ENCODE peak calls at places on chromosomes 1 and 21, in six cellular contexts. X is GM23338, F is endothelial cell, U is B cell, V is spleen, T is RWPE2. E is an unnamed sample.

GRCh38 chr1:16146888-16147614 is 8.8 kb downstream of the EPHA2 start:
- DNase-seq in U (no peak), X (no peak), F (no peak), V (no peak), T (no peak), E (peak)

GRCh38 chr21:26813426-26813998 is 31.7 kb downstream of the ADAMTS1 start:
- DNase-seq in T (no peak), X (no peak), U (no peak), F (no peak), V (no peak), E (no peak)

GRCh38 chr1:84763912-84764675 is 73.8 kb upstream of the SSX2IP start:
- DNase-seq in X (peak), F (no peak), T (no peak), U (no peak), V (no peak), E (no peak)

GRCh38 chr1:237098517-237098916 is 56.5 kb downstream of the RYR2 start:
- DNase-seq in V (no peak), F (no peak), X (no peak), T (no peak), U (no peak), E (no peak)

GRCh38 chr1:182622795-182623528 is 18.8 kb upstream of the RGS16 start:
- DNase-seq in U (no peak), V (no peak), F (no peak), T (no peak), X (no peak), E (no peak)

GRCh38 chr1:30085814-30086770 is 637.3 kb downstream of the MATN1 start:
- DNase-seq in T (no peak), X (peak), U (peak), F (peak), V (no peak), E (peak)

GRCh38 chr1:225451340-225451739 is 23.5 kb upstream of the LBR start:
- DNase-seq in U (no peak), X (no peak), T (no peak), V (no peak), F (no peak), E (no peak)

GRCh38 chr1:165815725-165816124 is 11.7 kb upstream of the UCK2 start:
- DNase-seq in U (no peak), T (no peak), X (peak), F (no peak), V (no peak), E (peak)

GRCh38 chr21:26925636-26926035 is 41.3 kb downstream of the ADAMTS5 start:
- DNase-seq in T (no peak), U (no peak), F (no peak), V (no peak), X (peak), E (no peak)

GRCh38 chr1:65279092-65279448 is 30.3 kb upstream of the DNAJC6 start:
- DNase-seq in T (no peak), U (no peak), X (peak), F (peak), V (no peak), E (no peak)

GRCh38 chr1:53328009-53328489 is at the start of gene LRP8:
- DNase-seq in V (peak), U (peak), T (peak), X (peak), F (peak), E (peak)

GRCh38 chr1:232367293-232367692 is 262.6 kb downstream of the SIPA1L2 start:
- DNase-seq in U (no peak), F (no peak), T (no peak), X (peak), V (no peak), E (peak)

GRCh38 chr1:203033287-203033686 is 7.0 kb downstream of the PPFIA4 start:
- DNase-seq in T (no peak), F (no peak), X (no peak), U (no peak), V (no peak), E (no peak)

GRCh38 chr1:8281843-8282509 is 35.9 kb upstream of the SLC45A1 start:
- DNase-seq in T (no peak), F (no peak), X (no peak), V (no peak), U (no peak), E (no peak)

GRCh38 chr1:180571832-180572636 is 13.3 kb downstream of the OVAAL start:
- DNase-seq in T (no peak), V (no peak), U (no peak), F (no peak), X (no peak), E (no peak)

GRCh38 chr21:38377165-38378093 is 120.6 kb downstream of the KCNJ15 start:
- DNase-seq in T (no peak), X (no peak), F (no peak), V (no peak), U (no peak), E (no peak)

GRCh38 chr1:41892211-41892840 is 26.4 kb downstream of the HIVEP3 start:
- DNase-seq in V (no peak), X (no peak), F (no peak), U (no peak), T (no peak), E (no peak)

GRCh38 chr1:23718482-23718881 is 24.8 kb upstream of the ELOA start:
- DNase-seq in T (no peak), V (peak), U (no peak), F (peak), X (peak), E (peak)
- TF ChIP-seq CTCF in T (peak), V (no peak), U (peak), F (peak), X (peak), E (peak)

GRCh38 chr1:219413523-219413922 is 199.4 kb downstream of the ZC3H11B start:
- DNase-seq in V (no peak), U (no peak), F (no peak), X (no peak), T (no peak), E (no peak)

GRCh38 chr1:219415915-219416314 is 197.0 kb downstream of the ZC3H11B start:
- DNase-seq in U (no peak), F (no peak), V (no peak), X (no peak), T (no peak), E (no peak)

GRCh38 chr1:219416598-219417238 is 196.2 kb downstream of the ZC3H11B start:
- DNase-seq in U (peak), F (peak), T (no peak), V (no peak), X (peak), E (peak)

GRCh38 chr1:219414250-219414649 is 198.7 kb downstream of the ZC3H11B start:
- DNase-seq in V (no peak), T (no peak), U (no peak), X (no peak), F (no peak), E (no peak)

GRCh38 chr1:219415433-219415832 is 197.5 kb downstream of the ZC3H11B start:
- DNase-seq in X (no peak), V (no peak), U (no peak), F (no peak), T (no peak), E (no peak)
- TF ChIP-seq CTCF in X (no peak), V (no peak), U (no peak), F (no peak), T (no peak), E (no peak)

GRCh38 chr1:164625004-164625617 is 66.1 kb downstream of the PBX1 start:
- DNase-seq in F (no peak), X (peak), T (no peak), V (no peak), U (no peak), E (no peak)
- TF ChIP-seq CTCF in F (peak), X (no peak), T (peak), V (no peak), U (peak), E (peak)

GRCh38 chr1:226568077-226568831 is 19.7 kb downstream of the STUM start:
- DNase-seq in F (peak), X (peak), V (peak), U (no peak), T (no peak), E (peak)
- TF ChIP-seq CTCF in F (no peak), X (peak), V (no peak), U (no peak), T (no peak), E (no peak)

DNA sequence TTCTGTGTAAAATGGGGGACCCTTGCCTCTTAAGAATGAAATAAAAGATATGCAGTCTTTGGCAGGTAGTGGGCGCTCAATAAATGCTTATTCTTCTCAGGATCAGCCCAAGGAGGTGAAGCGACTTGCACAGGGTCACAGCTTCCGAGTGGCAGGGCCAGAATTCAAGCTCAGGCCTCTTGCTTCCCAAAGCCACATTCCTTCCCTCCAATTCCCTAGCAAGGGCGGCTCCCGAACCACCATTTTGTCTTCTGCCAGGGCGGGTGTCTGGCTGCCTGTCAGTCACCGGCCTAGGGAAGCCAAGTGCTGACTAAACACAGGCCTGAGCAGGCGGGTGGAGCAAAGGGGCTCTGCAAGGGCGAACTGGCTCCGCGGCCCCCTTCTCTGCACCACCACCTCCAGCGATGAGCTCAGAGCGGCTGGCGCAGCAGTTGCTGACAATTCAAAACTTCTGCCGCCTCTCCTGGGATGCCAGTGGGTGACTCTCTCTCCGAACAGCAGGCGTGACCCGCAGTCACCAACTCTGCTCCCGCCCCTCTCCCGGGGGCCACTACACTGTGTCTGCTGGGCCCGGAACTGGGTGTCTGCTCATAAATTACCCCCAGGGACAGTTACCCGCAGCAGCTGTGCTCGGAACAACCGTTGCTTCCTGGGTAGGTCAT is 10.8 kb downstream of the GPR3 start:
- DNase-seq in F (no peak), V (peak), T (no peak), X (peak), U (peak), E (no peak)
- TF ChIP-seq CTCF in F (no peak), V (no peak), T (no peak), X (peak), U (peak), E (no peak)

GRCh38 chr1:58791106-58791505 is 7.3 kb upstream of the JUN start:
- DNase-seq in V (no peak), X (no peak), T (no peak), U (no peak), F (no peak), E (no peak)
- TF ChIP-seq CTCF in V (no peak), X (no peak), T (no peak), U (no peak), F (no peak), E (no peak)

GRCh38 chr1:145960468-145961108 is 2.8 kb upstream of the LIX1L start:
- DNase-seq in X (peak), T (no peak), V (peak), F (peak), U (peak), E (peak)
- TF ChIP-seq CTCF in X (no peak), T (no peak), V (no peak), F (no peak), U (peak), E (no peak)

DNA sequence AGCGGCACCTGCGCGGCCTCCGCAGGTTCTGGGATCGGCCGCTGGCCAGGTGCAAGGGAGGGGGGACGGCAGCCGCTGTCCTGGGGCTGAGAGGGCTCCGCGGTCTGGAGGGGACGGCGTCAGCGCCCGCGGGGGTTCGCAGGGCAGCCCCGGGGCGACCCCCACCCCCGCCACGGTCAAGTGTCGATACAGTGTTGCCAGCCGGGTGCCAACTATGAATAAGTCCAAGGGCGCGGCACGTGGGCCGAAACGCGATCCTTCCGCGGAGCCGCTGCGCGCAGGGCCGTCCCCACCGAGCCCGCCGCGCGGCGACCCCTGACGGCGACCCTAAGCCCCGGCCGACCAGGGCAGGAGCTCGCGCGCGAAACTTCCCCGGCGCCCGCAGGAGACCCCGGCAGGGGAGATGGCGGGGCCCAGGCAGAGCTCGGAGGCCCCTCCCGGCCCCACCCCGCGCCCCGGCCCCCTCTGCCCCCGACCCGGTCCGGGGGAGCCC is 664 bp upstream of the AGPAT3 start:
- DNase-seq in X (peak), F (no peak), V (peak), T (peak), U (peak), E (peak)
- TF ChIP-seq CTCF in X (no peak), F (no peak), V (no peak), T (no peak), U (no peak), E (no peak)

E was measured in Caco-2.